ENCODE peak calls at places on chromosome 11, in eight cellular contexts. W, D, I, N, F, T, C and K are unnamed samples.

GRCh38 chr11:3202759-3203158 is 15.9 kb downstream of the MRGPRG start:
- DNase-seq in D (no peak), F (no peak), N (no peak), I (no peak), T (no peak), C (no peak), W (no peak), K (peak; percentile 29)

GRCh38 chr11:67389477-67389876 is 2.3 kb upstream of the RAD9A start:
- DNase-seq in T (peak; percentile 82), I (no peak), W (no peak), C (no peak), N (peak; percentile 57), F (peak; percentile 83), D (no peak), K (peak; percentile 82)

GRCh38 chr11:127106142-127106541 is 105.6 kb upstream of the KIRREL3 start:
- DNase-seq in T (no peak), D (no peak), F (no peak), I (peak; percentile 2), C (no peak), W (no peak), N (no peak), K (no peak)

GRCh38 chr11:31414338-31414737 is 44.7 kb downstream of the DNAJC24 start:
- DNase-seq in F (no peak), N (no peak), W (no peak), D (no peak), T (no peak), C (no peak), I (no peak), K (no peak)

GRCh38 chr11:60953781-60954180 is 1.8 kb upstream of the SLC15A3 start:
- DNase-seq in C (no peak), W (no peak), D (no peak), N (no peak), T (peak; percentile 49), I (peak; percentile 56), F (no peak), K (no peak)

GRCh38 chr11:104731890-104732289 is 166.4 kb downstream of the CASP12 start:
- DNase-seq in W (no peak), F (no peak), N (no peak), D (no peak), I (no peak), C (no peak), T (no peak), K (no peak)

GRCh38 chr11:120750647-120751419 is 239.3 kb downstream of the GRIK4 start:
- DNase-seq in I (no peak), N (no peak), C (no peak), T (no peak), D (no peak), F (no peak), W (no peak), K (no peak)

GRCh38 chr11:8531312-8531711 is 62.7 kb downstream of the STK33 start:
- DNase-seq in N (no peak), D (no peak), C (peak; percentile 2), T (no peak), I (no peak), F (no peak), W (peak; percentile 16), K (no peak)

GRCh38 chr11:64874308-64874707 is 4.1 kb downstream of the EHD1 start:
- DNase-seq in N (no peak), F (no peak), T (peak; percentile 86), W (no peak), D (no peak), I (no peak), C (no peak), K (no peak)

GRCh38 chr11:117199916-117200812 is 994 bp downstream of the TAGLN start:
- DNase-seq in I (no peak), C (peak; percentile 56), F (no peak), N (no peak), D (no peak), W (no peak), T (no peak), K (no peak)

GRCh38 chr11:117197006-117197405 is 2.2 kb upstream of the TAGLN start:
- DNase-seq in W (no peak), N (no peak), C (no peak), I (no peak), F (no peak), T (no peak), D (peak; percentile 22), K (no peak)

GRCh38 chr11:117199061-117199915 is at the start of gene TAGLN:
- DNase-seq in I (peak; percentile 92), T (peak; percentile 70), F (peak; percentile 55), C (peak; percentile 97), D (peak; percentile 97), W (peak; percentile 93), N (no peak), K (peak; percentile 71)

GRCh38 chr11:117197516-117198456 is 1.4 kb upstream of the TAGLN start:
- DNase-seq in I (no peak), N (peak; percentile 56), T (no peak), F (peak; percentile 71), W (no peak), C (peak; percentile 79), D (peak; percentile 86), K (no peak)

GRCh38 chr11:117198613-117199012 is 557 bp upstream of the TAGLN start:
- DNase-seq in N (no peak), T (no peak), C (no peak), F (no peak), I (no peak), D (no peak), W (no peak), K (no peak)
- H3K4me3 ChIP-seq in N (no peak overlapping the region), T (peak overlapping the region; percentile 44), C (no peak overlapping the region), F (no peak overlapping the region), I (peak overlapping the region; percentile 72), D (peak overlapping the region; percentile 58), W (peak overlapping the region; percentile 66), K (no peak overlapping the region)

GRCh38 chr11:69212121-69213110 is 56.7 kb downstream of the SMIM38 start:
- DNase-seq in N (no peak), I (peak; percentile 6), C (no peak), W (peak; percentile 7), F (no peak), T (peak; percentile 35), D (no peak), K (no peak)
- TF ChIP-seq CTCF in N (peak; percentile 23), I (peak; percentile 39), C (peak; percentile 40), W (peak; percentile 41), F (no peak), T (no peak), D (peak; percentile 1), K (no peak)

GRCh38 chr11:118914178-118914918 is 11.4 kb downstream of the BCL9L start:
- DNase-seq in C (peak; percentile 50), D (peak; percentile 41), N (no peak), W (no peak), T (peak; percentile 90), F (peak; percentile 72), I (no peak), K (peak; percentile 46)

GRCh38 chr11:118915396-118915795 is 10.3 kb downstream of the BCL9L start:
- DNase-seq in W (no peak), T (no peak), D (no peak), N (no peak), F (no peak), C (no peak), I (no peak), K (no peak)

GRCh38 chr11:118917488-118918127 is 8.1 kb downstream of the BCL9L start:
- DNase-seq in D (peak; percentile 89), W (peak; percentile 98), I (peak; percentile 93), C (peak; percentile 95), F (peak; percentile 84), T (peak; percentile 87), N (no peak), K (peak; percentile 65)

GRCh38 chr11:118916842-118917388 is 8.8 kb downstream of the BCL9L start:
- DNase-seq in C (peak; percentile 94), I (peak; percentile 89), T (peak; percentile 52), N (no peak), W (peak; percentile 93), D (peak; percentile 83), F (no peak), K (peak; percentile 49)

DNA sequence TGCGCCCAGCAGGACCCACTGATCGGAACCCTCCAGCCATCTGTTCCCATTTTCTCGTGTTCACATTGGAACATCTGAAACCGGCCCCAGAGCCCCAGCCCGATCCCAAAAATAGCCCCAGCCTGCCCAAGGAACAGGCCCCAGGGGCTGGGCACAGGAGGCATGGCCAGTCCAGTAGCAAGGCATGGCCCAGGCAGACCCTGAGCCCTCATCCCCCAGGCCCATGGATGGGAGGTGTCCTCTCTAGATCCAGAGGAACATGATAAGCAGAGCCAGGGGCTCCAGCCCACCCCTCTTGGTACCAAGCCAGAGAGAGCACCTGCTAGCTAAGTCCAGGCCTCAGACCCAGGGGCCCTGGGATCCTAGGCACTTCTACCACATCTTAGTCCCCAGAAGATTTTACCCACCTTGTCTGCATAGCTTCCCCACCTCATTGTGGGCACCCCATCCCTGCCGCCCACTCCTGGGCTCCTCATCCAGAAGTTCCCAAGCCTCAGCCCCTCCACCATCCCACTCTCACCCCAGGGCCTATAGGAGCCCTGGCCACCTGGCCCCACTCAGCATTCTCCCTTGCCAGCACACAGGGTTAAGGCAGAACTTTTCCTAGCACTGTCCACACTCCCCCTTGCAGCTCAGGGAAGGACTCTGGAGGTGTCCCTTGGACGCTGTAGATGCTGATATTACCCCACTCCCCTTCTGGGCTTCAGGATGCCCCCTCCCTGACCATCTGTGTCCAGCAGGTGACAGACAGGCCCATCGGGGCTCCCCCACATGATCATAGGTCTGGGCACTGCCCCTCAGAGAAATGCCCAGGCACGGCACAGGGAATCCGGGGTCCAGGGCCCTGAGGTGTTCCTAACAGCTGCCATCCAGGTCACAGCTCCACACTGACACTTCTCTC is 9.5 kb downstream of the BCL9L start:
- DNase-seq in W (no peak), I (no peak), F (no peak), C (no peak), T (no peak), N (no peak), D (peak; percentile 41), K (no peak)
- H3K4me3 ChIP-seq in W (peak overlapping the region; percentile 31), I (peak overlapping the region; percentile 51), F (no peak overlapping the region), C (no peak overlapping the region), T (peak overlapping the region; percentile 9), N (no peak overlapping the region), D (peak overlapping the region; percentile 9), K (no peak overlapping the region)

DNA sequence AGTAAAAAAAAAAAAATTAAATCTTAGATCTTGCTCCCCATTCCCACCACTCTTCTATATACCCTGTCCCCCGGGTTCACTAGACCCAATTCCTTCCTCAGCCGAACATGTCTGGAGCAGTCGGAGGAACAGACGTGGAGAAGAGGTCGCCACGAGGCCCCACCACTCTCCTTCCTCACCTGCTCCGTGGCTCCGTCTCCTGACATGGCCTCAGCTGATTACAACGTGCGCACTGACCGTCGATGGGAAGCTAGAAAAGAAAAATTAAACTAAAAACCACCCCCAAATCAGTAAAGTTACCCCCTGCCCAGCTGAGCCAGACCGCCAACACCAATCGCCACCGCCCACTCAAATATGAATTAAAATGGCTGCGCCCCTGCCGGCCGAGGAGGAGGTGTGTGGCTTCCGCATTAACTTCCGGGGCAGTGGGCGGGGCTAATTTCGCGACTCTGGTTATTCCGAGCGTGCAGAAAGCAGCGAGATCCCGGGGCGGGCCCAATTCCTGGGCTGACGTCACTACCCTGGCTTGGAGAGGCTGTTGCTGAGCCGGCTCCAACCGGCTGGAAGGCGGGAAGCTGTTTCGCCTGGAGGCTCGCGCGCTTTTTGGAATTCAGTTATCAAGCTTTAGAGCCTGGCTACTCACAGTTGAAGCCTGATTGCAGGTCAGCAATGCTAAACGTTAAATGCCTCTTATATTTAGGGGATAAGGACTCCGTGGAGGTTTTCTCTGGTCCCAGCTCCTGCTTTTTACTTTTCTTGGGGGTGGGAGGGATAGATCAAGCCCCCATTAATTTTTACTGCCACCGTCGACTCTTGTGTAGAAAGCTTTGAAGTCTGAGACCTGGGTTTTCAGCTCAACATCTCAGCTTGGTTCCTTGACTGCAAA is at the start of gene CSTF3:
- DNase-seq in N (peak; percentile 95), T (peak; percentile 100), F (peak; percentile 100), C (peak; percentile 99), W (peak; percentile 99), I (peak; percentile 98), D (peak; percentile 100), K (peak; percentile 100)
- TF ChIP-seq CTCF in N (no peak), T (peak; percentile 43), F (peak; percentile 46), C (peak; percentile 31), W (peak; percentile 44), I (peak; percentile 57), D (peak; percentile 46), K (peak; percentile 62)

GRCh38 chr11:131254254-131254653 is 116.2 kb upstream of the NTM start:
- DNase-seq in N (no peak), I (no peak), D (no peak), W (no peak), F (no peak), T (no peak), C (no peak), K (no peak)
- H3K4me3 ChIP-seq in N (no peak overlapping the region), I (no peak overlapping the region), D (no peak overlapping the region), W (no peak overlapping the region), F (no peak overlapping the region), T (no peak overlapping the region), C (no peak overlapping the region), K (no peak overlapping the region)